ENCODE peak calls at places on chromosomes 12 and 14, in nine cellular contexts. One of them, this sample, is unnamed.

GRCh38 chr14:103140316-103141109 is 17.3 kb downstream of the TNFAIP2 start:
- DNase-seq in prostate gland: no peak
- DNase-seq in endothelial cell of umbilical vein: no peak
- DNase-seq in PC-3: no peak
- DNase-seq in MM.1S: peak; percentile 80
- DNase-seq in transverse colon: no peak
- DNase-seq in right lobe of liver: no peak
- DNase-seq in tibial nerve: no peak
- DNase-seq in Caco-2: no peak
- DNase-seq in this sample: no peak

GRCh38 chr12:50351120-50352043 is 45.0 kb downstream of the FAM186A start:
- DNase-seq in PC-3: no peak
- DNase-seq in transverse colon: peak; percentile 24
- DNase-seq in endothelial cell of umbilical vein: no peak
- DNase-seq in MM.1S: no peak
- DNase-seq in tibial nerve: no peak
- DNase-seq in prostate gland: no peak
- DNase-seq in right lobe of liver: no peak
- DNase-seq in Caco-2: no peak
- DNase-seq in this sample: no peak

GRCh38 chr14:50045039-50045711 is 71.2 kb downstream of the VCPKMT start:
- DNase-seq in right lobe of liver: peak; percentile 96
- DNase-seq in PC-3: peak; percentile 97
- DNase-seq in MM.1S: peak; percentile 16
- DNase-seq in transverse colon: peak; percentile 91
- DNase-seq in tibial nerve: peak; percentile 46
- DNase-seq in prostate gland: peak; percentile 65
- DNase-seq in endothelial cell of umbilical vein: peak; percentile 69
- DNase-seq in Caco-2: peak; percentile 64
- DNase-seq in this sample: peak; percentile 66

GRCh38 chr12:111791507-111791906 is 24.8 kb downstream of the ALDH2 start:
- DNase-seq in PC-3: no peak
- DNase-seq in endothelial cell of umbilical vein: no peak
- DNase-seq in transverse colon: no peak
- DNase-seq in MM.1S: no peak
- DNase-seq in right lobe of liver: peak; percentile 94
- DNase-seq in prostate gland: no peak
- DNase-seq in tibial nerve: no peak
- DNase-seq in Caco-2: no peak
- DNase-seq in this sample: no peak

GRCh38 chr12:109393437-109394345 is 46.0 kb downstream of the MYO1H start:
- DNase-seq in tibial nerve: no peak
- DNase-seq in prostate gland: peak; percentile 47
- DNase-seq in transverse colon: peak; percentile 46
- DNase-seq in right lobe of liver: peak; percentile 50
- DNase-seq in Caco-2: no peak
- DNase-seq in MM.1S: peak; percentile 58
- DNase-seq in PC-3: peak; percentile 85
- DNase-seq in endothelial cell of umbilical vein: peak; percentile 63
- DNase-seq in this sample: peak; percentile 62

GRCh38 chr14:89429206-89430091 is 12.4 kb upstream of the FOXN3 start:
- DNase-seq in tibial nerve: no peak
- DNase-seq in MM.1S: no peak
- DNase-seq in right lobe of liver: no peak
- DNase-seq in PC-3: no peak
- DNase-seq in Caco-2: no peak
- DNase-seq in transverse colon: peak; percentile 31
- DNase-seq in prostate gland: no peak
- DNase-seq in endothelial cell of umbilical vein: peak; percentile 46
- DNase-seq in this sample: peak; percentile 65

GRCh38 chr14:88868558-88869159 is 44.2 kb downstream of the TTC8 start:
- DNase-seq in right lobe of liver: no peak
- DNase-seq in tibial nerve: no peak
- DNase-seq in endothelial cell of umbilical vein: peak; percentile 32
- DNase-seq in prostate gland: peak; percentile 10
- DNase-seq in Caco-2: no peak
- DNase-seq in MM.1S: peak; percentile 24
- DNase-seq in transverse colon: no peak
- DNase-seq in PC-3: peak; percentile 56
- DNase-seq in this sample: peak; percentile 55

GRCh38 chr12:15534870-15535269 is 212.6 kb downstream of the PTPRO start:
- DNase-seq in tibial nerve: peak; percentile 19
- DNase-seq in endothelial cell of umbilical vein: no peak
- DNase-seq in PC-3: no peak
- DNase-seq in Caco-2: no peak
- DNase-seq in transverse colon: no peak
- DNase-seq in MM.1S: no peak
- DNase-seq in right lobe of liver: no peak
- DNase-seq in prostate gland: no peak
- DNase-seq in this sample: no peak

GRCh38 chr14:59377991-59378720 is 87.0 kb downstream of the GPR135 start:
- DNase-seq in PC-3: no peak
- DNase-seq in Caco-2: no peak
- DNase-seq in right lobe of liver: no peak
- DNase-seq in endothelial cell of umbilical vein: no peak
- DNase-seq in MM.1S: no peak
- DNase-seq in transverse colon: no peak
- DNase-seq in tibial nerve: no peak
- DNase-seq in prostate gland: no peak
- DNase-seq in this sample: no peak

GRCh38 chr12:29207120-29207519 is 58.0 kb downstream of the FAR2 start:
- DNase-seq in Caco-2: no peak
- DNase-seq in transverse colon: no peak
- DNase-seq in PC-3: peak; percentile 24
- DNase-seq in endothelial cell of umbilical vein: peak; percentile 89
- DNase-seq in MM.1S: no peak
- DNase-seq in right lobe of liver: no peak
- DNase-seq in prostate gland: no peak
- DNase-seq in tibial nerve: no peak
- DNase-seq in this sample: no peak

GRCh38 chr14:60272177-60272576 is 23.2 kb downstream of the PPM1A start:
- DNase-seq in Caco-2: no peak
- DNase-seq in tibial nerve: no peak
- DNase-seq in PC-3: peak; percentile 30
- DNase-seq in right lobe of liver: no peak
- DNase-seq in transverse colon: no peak
- DNase-seq in MM.1S: no peak
- DNase-seq in endothelial cell of umbilical vein: no peak
- DNase-seq in prostate gland: no peak
- DNase-seq in this sample: no peak

GRCh38 chr12:66154776-66155175 is 15.0 kb downstream of the TMBIM4 start:
- DNase-seq in transverse colon: no peak
- DNase-seq in endothelial cell of umbilical vein: no peak
- DNase-seq in prostate gland: no peak
- DNase-seq in PC-3: no peak
- DNase-seq in tibial nerve: no peak
- DNase-seq in Caco-2: no peak
- DNase-seq in right lobe of liver: no peak
- DNase-seq in MM.1S: no peak
- DNase-seq in this sample: no peak

GRCh38 chr14:51828017-51828797 is 32.2 kb upstream of the GNG2 start:
- DNase-seq in Caco-2: no peak
- DNase-seq in PC-3: peak; percentile 94
- DNase-seq in endothelial cell of umbilical vein: no peak
- DNase-seq in transverse colon: peak; percentile 34
- DNase-seq in MM.1S: no peak
- DNase-seq in prostate gland: no peak
- DNase-seq in tibial nerve: no peak
- DNase-seq in right lobe of liver: no peak
- DNase-seq in this sample: peak; percentile 82

GRCh38 chr12:99154264-99154982 is 493.1 kb upstream of the GARIN6 start:
- DNase-seq in tibial nerve: no peak
- DNase-seq in Caco-2: no peak
- DNase-seq in right lobe of liver: no peak
- DNase-seq in endothelial cell of umbilical vein: no peak
- DNase-seq in prostate gland: no peak
- DNase-seq in PC-3: no peak
- DNase-seq in MM.1S: no peak
- DNase-seq in transverse colon: no peak
- DNase-seq in this sample: no peak

GRCh38 chr14:61147369-61147897 is 133.7 kb downstream of the TMEM30B start:
- DNase-seq in Caco-2: no peak
- DNase-seq in transverse colon: no peak
- DNase-seq in PC-3: no peak
- DNase-seq in right lobe of liver: no peak
- DNase-seq in prostate gland: no peak
- DNase-seq in endothelial cell of umbilical vein: peak; percentile 60
- DNase-seq in MM.1S: no peak
- DNase-seq in tibial nerve: no peak
- DNase-seq in this sample: peak; percentile 30

GRCh38 chr14:52076334-52076733 is 7.5 kb upstream of the NID2 start:
- DNase-seq in Caco-2: no peak
- DNase-seq in PC-3: peak; percentile 93
- DNase-seq in right lobe of liver: no peak
- DNase-seq in prostate gland: no peak
- DNase-seq in MM.1S: no peak
- DNase-seq in transverse colon: no peak
- DNase-seq in endothelial cell of umbilical vein: peak; percentile 65
- DNase-seq in tibial nerve: no peak
- DNase-seq in this sample: no peak

GRCh38 chr14:76289276-76289675 is 86.7 kb upstream of the ESRRB start:
- DNase-seq in endothelial cell of umbilical vein: no peak
- DNase-seq in transverse colon: no peak
- DNase-seq in prostate gland: no peak
- DNase-seq in tibial nerve: no peak
- DNase-seq in PC-3: no peak
- DNase-seq in MM.1S: no peak
- DNase-seq in right lobe of liver: no peak
- DNase-seq in Caco-2: no peak
- DNase-seq in this sample: no peak

GRCh38 chr12:5660271-5660670 is 228.4 kb downstream of the NTF3 start:
- DNase-seq in Caco-2: no peak
- DNase-seq in transverse colon: no peak
- DNase-seq in MM.1S: no peak
- DNase-seq in endothelial cell of umbilical vein: peak; percentile 7
- DNase-seq in tibial nerve: no peak
- DNase-seq in PC-3: no peak
- DNase-seq in right lobe of liver: no peak
- DNase-seq in prostate gland: no peak
- DNase-seq in this sample: no peak

DNA sequence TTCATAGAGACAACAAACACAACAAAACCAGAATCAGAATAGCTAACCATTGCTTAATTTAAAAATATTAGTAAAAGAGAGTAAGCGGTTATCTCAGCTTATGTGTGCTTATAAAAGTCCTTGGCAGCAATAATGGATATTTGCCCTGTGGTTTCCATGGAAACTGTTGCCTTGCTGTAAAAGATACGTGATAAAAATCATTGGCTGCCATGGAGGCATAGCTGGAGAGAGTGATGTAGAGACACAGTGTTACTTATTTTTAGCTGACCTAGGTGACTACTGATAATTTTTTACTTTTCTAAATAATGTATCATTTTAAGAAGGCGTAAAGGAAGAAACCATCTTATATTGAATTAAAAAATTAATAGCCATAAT is 92.9 kb downstream of the ERC1 start:
- DNase-seq in right lobe of liver: peak; percentile 50
- DNase-seq in prostate gland: peak; percentile 53
- DNase-seq in Caco-2: no peak
- DNase-seq in MM.1S: no peak
- DNase-seq in tibial nerve: no peak
- DNase-seq in endothelial cell of umbilical vein: no peak
- DNase-seq in transverse colon: no peak
- DNase-seq in PC-3: peak; percentile 27
- DNase-seq in this sample: no peak
- H3K4me3 ChIP-seq in right lobe of liver: no peak overlapping the region
- H3K4me3 ChIP-seq in prostate gland: no peak overlapping the region
- H3K4me3 ChIP-seq in Caco-2: no peak overlapping the region
- H3K4me3 ChIP-seq in MM.1S: no peak overlapping the region
- H3K4me3 ChIP-seq in tibial nerve: no peak overlapping the region
- H3K4me3 ChIP-seq in endothelial cell of umbilical vein: no peak overlapping the region
- H3K4me3 ChIP-seq in transverse colon: no peak overlapping the region
- H3K4me3 ChIP-seq in PC-3: no peak overlapping the region
- H3K4me3 ChIP-seq in this sample: no peak overlapping the region

GRCh38 chr12:79690606-79691298 is at the start of gene PAWR:
- DNase-seq in transverse colon: peak; percentile 86
- DNase-seq in PC-3: peak; percentile 92
- DNase-seq in MM.1S: peak; percentile 84
- DNase-seq in Caco-2: peak; percentile 89
- DNase-seq in right lobe of liver: peak; percentile 87
- DNase-seq in prostate gland: peak; percentile 80
- DNase-seq in tibial nerve: peak; percentile 21
- DNase-seq in endothelial cell of umbilical vein: peak; percentile 80
- DNase-seq in this sample: peak; percentile 64
- TF ChIP-seq CTCF in transverse colon: peak; percentile 33
- TF ChIP-seq CTCF in PC-3: no peak
- TF ChIP-seq CTCF in MM.1S: peak; percentile 30
- TF ChIP-seq CTCF in Caco-2: no peak
- TF ChIP-seq CTCF in right lobe of liver: no peak
- TF ChIP-seq CTCF in prostate gland: peak; percentile 52
- TF ChIP-seq CTCF in tibial nerve: peak; percentile 14
- TF ChIP-seq CTCF in endothelial cell of umbilical vein: peak; percentile 37
- TF ChIP-seq CTCF in this sample: peak; percentile 36

GRCh38 chr12:132200800-132201199 is 56.5 kb downstream of the NOC4L start:
- DNase-seq in tibial nerve: no peak
- DNase-seq in prostate gland: no peak
- DNase-seq in endothelial cell of umbilical vein: no peak
- DNase-seq in PC-3: no peak
- DNase-seq in transverse colon: no peak
- DNase-seq in Caco-2: no peak
- DNase-seq in right lobe of liver: no peak
- DNase-seq in MM.1S: no peak
- DNase-seq in this sample: no peak
- H3K27me3 ChIP-seq in tibial nerve: no peaks in the 10 kb centered on the region
- H3K27me3 ChIP-seq in prostate gland: peaks cover 12% of the 10 kb centered on the region
- H3K27me3 ChIP-seq in endothelial cell of umbilical vein: peaks cover 15% of the 10 kb centered on the region
- H3K27me3 ChIP-seq in PC-3: peaks cover 32% of the 10 kb centered on the region
- H3K27me3 ChIP-seq in transverse colon: peaks cover 32% of the 10 kb centered on the region
- H3K27me3 ChIP-seq in Caco-2: no peaks in the 10 kb centered on the region
- H3K27me3 ChIP-seq in right lobe of liver: peaks cover 4% of the 10 kb centered on the region
- H3K27me3 ChIP-seq in MM.1S: peaks cover 21% of the 10 kb centered on the region
- H3K27me3 ChIP-seq in this sample: peaks cover 8% of the 10 kb centered on the region

GRCh38 chr14:67850066-67850830 is 30.7 kb downstream of the RAD51B start:
- DNase-seq in tibial nerve: no peak
- DNase-seq in endothelial cell of umbilical vein: no peak
- DNase-seq in right lobe of liver: no peak
- DNase-seq in prostate gland: no peak
- DNase-seq in MM.1S: no peak
- DNase-seq in transverse colon: no peak
- DNase-seq in PC-3: no peak
- DNase-seq in Caco-2: no peak
- DNase-seq in this sample: no peak

GRCh38 chr14:67851785-67852410 is 32.3 kb downstream of the RAD51B start:
- DNase-seq in transverse colon: no peak
- DNase-seq in tibial nerve: no peak
- DNase-seq in MM.1S: no peak
- DNase-seq in endothelial cell of umbilical vein: peak; percentile 61
- DNase-seq in prostate gland: no peak
- DNase-seq in Caco-2: no peak
- DNase-seq in PC-3: no peak
- DNase-seq in right lobe of liver: no peak
- DNase-seq in this sample: no peak

GRCh38 chr14:67853748-67854147 is 34.2 kb downstream of the RAD51B start:
- DNase-seq in Caco-2: no peak
- DNase-seq in endothelial cell of umbilical vein: no peak
- DNase-seq in PC-3: no peak
- DNase-seq in tibial nerve: no peak
- DNase-seq in right lobe of liver: no peak
- DNase-seq in transverse colon: no peak
- DNase-seq in prostate gland: peak; percentile 47
- DNase-seq in MM.1S: no peak
- DNase-seq in this sample: no peak

GRCh38 chr14:67856806-67857205 is 37.2 kb downstream of the RAD51B start:
- DNase-seq in MM.1S: no peak
- DNase-seq in prostate gland: no peak
- DNase-seq in endothelial cell of umbilical vein: no peak
- DNase-seq in transverse colon: no peak
- DNase-seq in PC-3: peak; percentile 59
- DNase-seq in Caco-2: no peak
- DNase-seq in tibial nerve: no peak
- DNase-seq in right lobe of liver: no peak
- DNase-seq in this sample: no peak

GRCh38 chr14:67853207-67853606 is 33.6 kb downstream of the RAD51B start:
- DNase-seq in prostate gland: no peak
- DNase-seq in endothelial cell of umbilical vein: no peak
- DNase-seq in right lobe of liver: no peak
- DNase-seq in MM.1S: no peak
- DNase-seq in transverse colon: no peak
- DNase-seq in tibial nerve: no peak
- DNase-seq in PC-3: no peak
- DNase-seq in Caco-2: no peak
- DNase-seq in this sample: no peak
- H3K4me3 ChIP-seq in prostate gland: no peak overlapping the region
- H3K4me3 ChIP-seq in endothelial cell of umbilical vein: no peak overlapping the region
- H3K4me3 ChIP-seq in right lobe of liver: no peak overlapping the region
- H3K4me3 ChIP-seq in MM.1S: no peak overlapping the region
- H3K4me3 ChIP-seq in transverse colon: no peak overlapping the region
- H3K4me3 ChIP-seq in tibial nerve: no peak overlapping the region
- H3K4me3 ChIP-seq in PC-3: no peak overlapping the region
- H3K4me3 ChIP-seq in Caco-2: no peak overlapping the region
- H3K4me3 ChIP-seq in this sample: no peak overlapping the region